ENCODE peak calls at places on chromosomes 13 and 19, in seven cellular contexts. One of them, this sample, is unnamed.
A peak's percentile ranks its signal among the peaks of the same experiment; 100 is the strongest.

GRCh38 chr19:47564081-47564480 is 8.9 kb downstream of the ZNF541 start:
- DNase-seq in fibroblast of pulmonary artery: no peak
- DNase-seq in GM23338: no peak
- DNase-seq in GM06990: no peak
- DNase-seq in tibial artery: no peak
- DNase-seq in breast epithelium: no peak
- DNase-seq in BJ: no peak
- DNase-seq in this sample: no peak

GRCh38 chr19:47608908-47609879 is at the start of gene BICRA:
- DNase-seq in fibroblast of pulmonary artery: peak; percentile 83
- DNase-seq in GM23338: peak; percentile 92
- DNase-seq in GM06990: peak; percentile 88
- DNase-seq in tibial artery: peak; percentile 82
- DNase-seq in breast epithelium: peak; percentile 82
- DNase-seq in BJ: no peak
- DNase-seq in this sample: peak; percentile 92

GRCh38 chr13:107866007-107866665 is 349.2 kb downstream of the LIG4 start:
- DNase-seq in fibroblast of pulmonary artery: peak; percentile 33
- DNase-seq in GM23338: peak; percentile 63
- DNase-seq in GM06990: no peak
- DNase-seq in tibial artery: no peak
- DNase-seq in breast epithelium: no peak
- DNase-seq in BJ: no peak
- DNase-seq in this sample: peak; percentile 31

GRCh38 chr13:31638577-31638976 is 100.7 kb upstream of the RXFP2 start:
- DNase-seq in fibroblast of pulmonary artery: peak; percentile 86
- DNase-seq in GM23338: no peak
- DNase-seq in GM06990: no peak
- DNase-seq in tibial artery: no peak
- DNase-seq in breast epithelium: no peak
- DNase-seq in BJ: peak; percentile 51
- DNase-seq in this sample: no peak

GRCh38 chr19:50416815-50417137 is 2.0 kb upstream of the SPIB start:
- DNase-seq in fibroblast of pulmonary artery: no peak
- DNase-seq in GM23338: no peak
- DNase-seq in GM06990: no peak
- DNase-seq in tibial artery: no peak
- DNase-seq in breast epithelium: no peak
- DNase-seq in BJ: no peak
- DNase-seq in this sample: no peak

GRCh38 chr13:109110159-109110558 is 480.7 kb downstream of the MYO16 start:
- DNase-seq in fibroblast of pulmonary artery: no peak
- DNase-seq in GM23338: no peak
- DNase-seq in GM06990: no peak
- DNase-seq in tibial artery: no peak
- DNase-seq in breast epithelium: no peak
- DNase-seq in BJ: no peak
- DNase-seq in this sample: no peak

GRCh38 chr13:51832471-51833152 is 12.4 kb downstream of the TMEM272 start:
- DNase-seq in fibroblast of pulmonary artery: peak; percentile 55
- DNase-seq in GM23338: peak; percentile 43
- DNase-seq in GM06990: no peak
- DNase-seq in tibial artery: peak; percentile 49
- DNase-seq in breast epithelium: no peak
- DNase-seq in BJ: no peak
- DNase-seq in this sample: peak; percentile 62

GRCh38 chr13:108980237-108980636 is 350.8 kb downstream of the MYO16 start:
- DNase-seq in fibroblast of pulmonary artery: no peak
- DNase-seq in GM23338: no peak
- DNase-seq in GM06990: no peak
- DNase-seq in tibial artery: no peak
- DNase-seq in breast epithelium: no peak
- DNase-seq in BJ: no peak
- DNase-seq in this sample: no peak

GRCh38 chr13:79483302-79483701 is 2.3 kb downstream of the NDFIP2 start:
- DNase-seq in fibroblast of pulmonary artery: no peak
- DNase-seq in GM23338: no peak
- DNase-seq in GM06990: no peak
- DNase-seq in tibial artery: no peak
- DNase-seq in breast epithelium: no peak
- DNase-seq in BJ: peak; percentile 73
- DNase-seq in this sample: no peak

GRCh38 chr19:51181913-51182419 is 39.9 kb downstream of the SIGLEC7 start:
- DNase-seq in fibroblast of pulmonary artery: no peak
- DNase-seq in GM23338: peak; percentile 93
- DNase-seq in GM06990: no peak
- DNase-seq in tibial artery: no peak
- DNase-seq in breast epithelium: no peak
- DNase-seq in BJ: no peak
- DNase-seq in this sample: no peak

GRCh38 chr13:101150998-101151397 is 265.3 kb downstream of the NALCN start:
- DNase-seq in fibroblast of pulmonary artery: peak; percentile 12
- DNase-seq in GM23338: no peak
- DNase-seq in GM06990: no peak
- DNase-seq in tibial artery: no peak
- DNase-seq in breast epithelium: no peak
- DNase-seq in BJ: no peak
- DNase-seq in this sample: no peak

GRCh38 chr19:14718522-14719113 is 28.8 kb downstream of the ZNF333 start:
- DNase-seq in fibroblast of pulmonary artery: peak; percentile 2
- DNase-seq in GM23338: no peak
- DNase-seq in GM06990: no peak
- DNase-seq in tibial artery: no peak
- DNase-seq in breast epithelium: no peak
- DNase-seq in BJ: no peak
- DNase-seq in this sample: no peak

GRCh38 chr13:50200562-50200961 is 185.3 kb downstream of the KCNRG start:
- DNase-seq in fibroblast of pulmonary artery: no peak
- DNase-seq in GM23338: no peak
- DNase-seq in GM06990: no peak
- DNase-seq in tibial artery: no peak
- DNase-seq in breast epithelium: no peak
- DNase-seq in BJ: no peak
- DNase-seq in this sample: no peak

GRCh38 chr13:40179882-40180281 is 486.6 kb downstream of the FOXO1 start:
- DNase-seq in fibroblast of pulmonary artery: no peak
- DNase-seq in GM23338: no peak
- DNase-seq in GM06990: no peak
- DNase-seq in tibial artery: no peak
- DNase-seq in breast epithelium: no peak
- DNase-seq in BJ: no peak
- DNase-seq in this sample: no peak

GRCh38 chr13:26948353-26948752 is 187.8 kb upstream of the GPR12 start:
- DNase-seq in fibroblast of pulmonary artery: no peak
- DNase-seq in GM23338: no peak
- DNase-seq in GM06990: no peak
- DNase-seq in tibial artery: no peak
- DNase-seq in breast epithelium: no peak
- DNase-seq in BJ: no peak
- DNase-seq in this sample: no peak

GRCh38 chr19:12611361-12611699 is 610 bp downstream of the ZNF791 start:
- DNase-seq in fibroblast of pulmonary artery: peak; percentile 76
- DNase-seq in GM23338: peak; percentile 72
- DNase-seq in GM06990: no peak
- DNase-seq in tibial artery: peak; percentile 77
- DNase-seq in breast epithelium: peak; percentile 75
- DNase-seq in BJ: peak; percentile 9
- DNase-seq in this sample: no peak

GRCh38 chr19:17725422-17726078 is 6.3 kb downstream of the MAP1S start:
- DNase-seq in fibroblast of pulmonary artery: no peak
- DNase-seq in GM23338: peak; percentile 74
- DNase-seq in GM06990: no peak
- DNase-seq in tibial artery: no peak
- DNase-seq in breast epithelium: no peak
- DNase-seq in BJ: no peak
- DNase-seq in this sample: no peak
- TF ChIP-seq CTCF in fibroblast of pulmonary artery: peak; percentile 22
- TF ChIP-seq CTCF in GM23338: peak; percentile 72
- TF ChIP-seq CTCF in GM06990: peak; percentile 57
- TF ChIP-seq CTCF in tibial artery: no peak
- TF ChIP-seq CTCF in breast epithelium: no peak
- TF ChIP-seq CTCF in BJ: peak; percentile 45
- TF ChIP-seq CTCF in this sample: peak; percentile 81

DNA sequence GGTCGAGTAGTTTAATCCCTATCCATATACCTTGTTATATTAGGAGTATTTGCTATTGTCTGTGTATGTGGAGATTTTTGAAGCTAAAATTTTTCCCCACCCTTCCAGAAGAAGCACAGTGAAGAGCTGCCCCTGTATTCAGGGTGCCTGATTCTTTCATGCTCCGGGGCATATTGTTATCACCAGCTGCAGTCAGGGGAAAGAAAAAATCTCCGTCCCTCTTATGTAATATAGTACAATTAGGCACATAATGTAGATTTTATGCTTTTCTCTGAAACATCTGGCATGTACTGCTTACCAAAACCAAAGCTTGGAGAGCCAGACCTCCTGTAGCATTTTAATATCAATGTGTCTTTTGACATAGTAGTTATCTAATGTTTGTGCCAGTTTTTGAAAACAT is 214.9 kb upstream of the EDNRB start:
- DNase-seq in fibroblast of pulmonary artery: no peak
- DNase-seq in GM23338: no peak
- DNase-seq in GM06990: no peak
- DNase-seq in tibial artery: no peak
- DNase-seq in breast epithelium: no peak
- DNase-seq in BJ: no peak
- DNase-seq in this sample: no peak
- TF ChIP-seq CTCF in fibroblast of pulmonary artery: no peak
- TF ChIP-seq CTCF in GM23338: no peak
- TF ChIP-seq CTCF in GM06990: no peak
- TF ChIP-seq CTCF in tibial artery: no peak
- TF ChIP-seq CTCF in breast epithelium: no peak
- TF ChIP-seq CTCF in BJ: no peak
- TF ChIP-seq CTCF in this sample: no peak

GRCh38 chr13:69619651-69620050 is 488.0 kb upstream of the ATXN8OS start:
- DNase-seq in fibroblast of pulmonary artery: no peak
- DNase-seq in GM23338: no peak
- DNase-seq in GM06990: no peak
- DNase-seq in tibial artery: no peak
- DNase-seq in breast epithelium: no peak
- DNase-seq in BJ: no peak
- DNase-seq in this sample: no peak

GRCh38 chr13:69616398-69616797 is 491.2 kb upstream of the ATXN8OS start:
- DNase-seq in fibroblast of pulmonary artery: no peak
- DNase-seq in GM23338: no peak
- DNase-seq in GM06990: no peak
- DNase-seq in tibial artery: no peak
- DNase-seq in breast epithelium: no peak
- DNase-seq in BJ: no peak
- DNase-seq in this sample: no peak

GRCh38 chr13:69617587-69617986 is 490.0 kb upstream of the ATXN8OS start:
- DNase-seq in fibroblast of pulmonary artery: no peak
- DNase-seq in GM23338: no peak
- DNase-seq in GM06990: no peak
- DNase-seq in tibial artery: no peak
- DNase-seq in breast epithelium: no peak
- DNase-seq in BJ: no peak
- DNase-seq in this sample: no peak

GRCh38 chr13:69618838-69619237 is 488.8 kb upstream of the ATXN8OS start:
- DNase-seq in fibroblast of pulmonary artery: no peak
- DNase-seq in GM23338: no peak
- DNase-seq in GM06990: no peak
- DNase-seq in tibial artery: no peak
- DNase-seq in breast epithelium: no peak
- DNase-seq in BJ: no peak
- DNase-seq in this sample: no peak

GRCh38 chr13:69618393-69618792 is 489.2 kb upstream of the ATXN8OS start:
- DNase-seq in fibroblast of pulmonary artery: no peak
- DNase-seq in GM23338: no peak
- DNase-seq in GM06990: no peak
- DNase-seq in tibial artery: no peak
- DNase-seq in breast epithelium: no peak
- DNase-seq in BJ: no peak
- DNase-seq in this sample: no peak
- TF ChIP-seq CTCF in fibroblast of pulmonary artery: no peak
- TF ChIP-seq CTCF in GM23338: no peak
- TF ChIP-seq CTCF in GM06990: no peak
- TF ChIP-seq CTCF in tibial artery: no peak
- TF ChIP-seq CTCF in breast epithelium: no peak
- TF ChIP-seq CTCF in BJ: no peak
- TF ChIP-seq CTCF in this sample: no peak

GRCh38 chr19:19403373-19403901 is 2.0 kb upstream of the GATAD2A start:
- DNase-seq in fibroblast of pulmonary artery: no peak
- DNase-seq in GM23338: no peak
- DNase-seq in GM06990: no peak
- DNase-seq in tibial artery: no peak
- DNase-seq in breast epithelium: no peak
- DNase-seq in BJ: no peak
- DNase-seq in this sample: no peak

GRCh38 chr19:19406878-19407639 is 1.6 kb downstream of the GATAD2A start:
- DNase-seq in fibroblast of pulmonary artery: peak; percentile 55
- DNase-seq in GM23338: no peak
- DNase-seq in GM06990: no peak
- DNase-seq in tibial artery: no peak
- DNase-seq in breast epithelium: no peak
- DNase-seq in BJ: no peak
- DNase-seq in this sample: peak; percentile 43

GRCh38 chr19:19405919-19406877 is 723 bp downstream of the GATAD2A start:
- DNase-seq in fibroblast of pulmonary artery: peak; percentile 52
- DNase-seq in GM23338: peak; percentile 83
- DNase-seq in GM06990: peak; percentile 56
- DNase-seq in tibial artery: no peak
- DNase-seq in breast epithelium: no peak
- DNase-seq in BJ: no peak
- DNase-seq in this sample: peak; percentile 45

GRCh38 chr19:19402656-19403372 is 2.7 kb upstream of the GATAD2A start:
- DNase-seq in fibroblast of pulmonary artery: peak; percentile 52
- DNase-seq in GM23338: no peak
- DNase-seq in GM06990: no peak
- DNase-seq in tibial artery: no peak
- DNase-seq in breast epithelium: no peak
- DNase-seq in BJ: no peak
- DNase-seq in this sample: no peak

DNA sequence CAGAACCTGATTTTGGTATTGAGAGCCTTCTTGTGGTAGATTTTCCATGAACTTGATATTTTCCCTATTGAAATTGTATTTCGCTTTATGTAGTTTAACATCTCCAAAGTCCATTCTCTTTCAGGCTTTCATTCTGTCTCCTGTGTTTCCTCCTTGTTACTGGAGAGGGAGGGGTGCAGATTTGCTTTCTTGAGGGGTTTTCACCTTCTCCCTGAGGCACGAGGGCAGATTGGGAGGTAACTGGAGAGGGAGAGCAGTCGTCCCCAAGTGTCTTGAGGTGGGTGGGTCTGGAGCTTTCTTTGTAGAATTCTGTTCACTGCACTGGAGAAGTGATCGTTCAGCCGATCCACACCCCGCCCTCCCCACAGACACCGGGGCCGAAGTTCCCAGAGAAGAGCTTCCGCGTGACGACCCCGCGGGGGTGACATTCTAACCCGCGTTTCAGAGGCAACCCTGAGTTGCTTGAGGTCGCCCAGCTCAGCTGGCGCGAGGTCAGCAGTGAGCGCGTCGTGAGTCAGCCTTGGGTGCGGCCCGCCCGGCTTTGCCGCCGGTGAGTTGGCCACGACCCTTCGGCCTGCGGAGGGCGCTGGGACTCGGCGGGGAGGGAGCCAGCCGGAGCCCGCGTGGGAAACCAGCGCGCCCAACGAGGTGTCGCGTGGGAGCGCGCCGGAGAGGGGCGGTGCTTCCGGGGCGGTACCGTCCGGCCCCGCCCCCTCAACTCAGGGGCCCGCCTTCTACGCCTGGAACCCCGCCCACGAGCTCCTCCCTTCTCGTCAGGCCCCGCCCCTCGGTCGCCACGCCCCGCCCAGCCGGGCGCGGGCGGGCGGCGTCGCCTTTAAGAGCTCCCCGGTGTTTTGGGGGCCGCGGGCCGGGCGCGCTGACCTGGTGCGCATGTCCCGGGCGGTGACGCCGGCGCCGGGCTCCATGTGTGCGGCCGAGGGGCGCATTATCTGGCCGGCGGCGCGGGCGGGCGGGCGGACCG is at the start of gene GATAD2A:
- DNase-seq in fibroblast of pulmonary artery: peak; percentile 93
- DNase-seq in GM23338: peak; percentile 92
- DNase-seq in GM06990: peak; percentile 92
- DNase-seq in tibial artery: peak; percentile 92
- DNase-seq in breast epithelium: peak; percentile 93
- DNase-seq in BJ: peak; percentile 66
- DNase-seq in this sample: peak; percentile 95
- TF ChIP-seq CTCF in fibroblast of pulmonary artery: no peak
- TF ChIP-seq CTCF in GM23338: no peak
- TF ChIP-seq CTCF in GM06990: peak; percentile 20
- TF ChIP-seq CTCF in tibial artery: peak; percentile 16
- TF ChIP-seq CTCF in breast epithelium: no peak
- TF ChIP-seq CTCF in BJ: peak; percentile 44
- TF ChIP-seq CTCF in this sample: peak; percentile 71